ENCODE peak calls at places on chromosomes 5 and 9, in nine cellular contexts. One of them, this sample, is unnamed.

GRCh38 chr9:137832830-137833590 is 44.6 kb upstream of the CACNA1B start:
- DNase-seq in D721Med: no peak
- DNase-seq in upper lobe of left lung: peak; percentile 78
- DNase-seq in HFFc6: no peak
- DNase-seq in CD8-positive, alpha-beta T cell: no peak
- DNase-seq in foreskin fibroblast: no peak
- DNase-seq in Calu3: no peak
- DNase-seq in RWPE1: no peak
- DNase-seq in mesothelial cell of epicardium: no peak
- DNase-seq in this sample: no peak

GRCh38 chr5:103444333-103445038 is 118.1 kb downstream of the NUDT12 start:
- DNase-seq in D721Med: no peak
- DNase-seq in upper lobe of left lung: no peak
- DNase-seq in HFFc6: peak; percentile 41
- DNase-seq in CD8-positive, alpha-beta T cell: no peak
- DNase-seq in foreskin fibroblast: no peak
- DNase-seq in Calu3: no peak
- DNase-seq in RWPE1: no peak
- DNase-seq in mesothelial cell of epicardium: no peak
- DNase-seq in this sample: no peak

GRCh38 chr5:177309351-177310191 is 2.1 kb downstream of the MXD3 start:
- DNase-seq in D721Med: peak; percentile 59
- DNase-seq in upper lobe of left lung: no peak
- DNase-seq in HFFc6: peak; percentile 68
- DNase-seq in CD8-positive, alpha-beta T cell: peak; percentile 68
- DNase-seq in foreskin fibroblast: peak; percentile 81
- DNase-seq in Calu3: peak; percentile 90
- DNase-seq in RWPE1: no peak
- DNase-seq in mesothelial cell of epicardium: no peak
- DNase-seq in this sample: no peak

GRCh38 chr5:2206244-2207108 is 323.8 kb upstream of the IRX4 start:
- DNase-seq in D721Med: no peak
- DNase-seq in upper lobe of left lung: peak; percentile 36
- DNase-seq in HFFc6: no peak
- DNase-seq in CD8-positive, alpha-beta T cell: no peak
- DNase-seq in foreskin fibroblast: no peak
- DNase-seq in Calu3: no peak
- DNase-seq in RWPE1: no peak
- DNase-seq in mesothelial cell of epicardium: no peak
- DNase-seq in this sample: no peak

GRCh38 chr5:151248651-151249050 is 4.3 kb upstream of the GM2A start:
- DNase-seq in D721Med: no peak
- DNase-seq in upper lobe of left lung: no peak
- DNase-seq in HFFc6: no peak
- DNase-seq in CD8-positive, alpha-beta T cell: no peak
- DNase-seq in foreskin fibroblast: no peak
- DNase-seq in Calu3: no peak
- DNase-seq in RWPE1: no peak
- DNase-seq in mesothelial cell of epicardium: no peak
- DNase-seq in this sample: no peak

GRCh38 chr9:4334439-4334838 is 34.6 kb upstream of the GLIS3 start:
- DNase-seq in D721Med: no peak
- DNase-seq in upper lobe of left lung: no peak
- DNase-seq in HFFc6: peak; percentile 19
- DNase-seq in CD8-positive, alpha-beta T cell: no peak
- DNase-seq in foreskin fibroblast: peak; percentile 23
- DNase-seq in Calu3: peak; percentile 84
- DNase-seq in RWPE1: no peak
- DNase-seq in mesothelial cell of epicardium: no peak
- DNase-seq in this sample: no peak

GRCh38 chr5:180104131-180104530 is 32.6 kb upstream of the RNF130 start:
- DNase-seq in D721Med: no peak
- DNase-seq in upper lobe of left lung: no peak
- DNase-seq in HFFc6: no peak
- DNase-seq in CD8-positive, alpha-beta T cell: no peak
- DNase-seq in foreskin fibroblast: no peak
- DNase-seq in Calu3: no peak
- DNase-seq in RWPE1: no peak
- DNase-seq in mesothelial cell of epicardium: no peak
- DNase-seq in this sample: no peak

GRCh38 chr9:28539432-28539831 is 966.2 kb upstream of the C9orf72 start:
- DNase-seq in D721Med: no peak
- DNase-seq in upper lobe of left lung: no peak
- DNase-seq in HFFc6: no peak
- DNase-seq in CD8-positive, alpha-beta T cell: no peak
- DNase-seq in foreskin fibroblast: no peak
- DNase-seq in Calu3: no peak
- DNase-seq in RWPE1: peak; percentile 37
- DNase-seq in mesothelial cell of epicardium: no peak
- DNase-seq in this sample: no peak

GRCh38 chr9:33306037-33306436 is 15.7 kb downstream of the NFX1 start:
- DNase-seq in D721Med: no peak
- DNase-seq in upper lobe of left lung: no peak
- DNase-seq in HFFc6: no peak
- DNase-seq in CD8-positive, alpha-beta T cell: no peak
- DNase-seq in foreskin fibroblast: no peak
- DNase-seq in Calu3: no peak
- DNase-seq in RWPE1: no peak
- DNase-seq in mesothelial cell of epicardium: no peak
- DNase-seq in this sample: no peak

GRCh38 chr5:38666668-38667498 is 110.4 kb upstream of the LIFR start:
- DNase-seq in D721Med: no peak
- DNase-seq in upper lobe of left lung: no peak
- DNase-seq in HFFc6: peak; percentile 36
- DNase-seq in CD8-positive, alpha-beta T cell: no peak
- DNase-seq in foreskin fibroblast: peak; percentile 67
- DNase-seq in Calu3: peak; percentile 52
- DNase-seq in RWPE1: peak; percentile 39
- DNase-seq in mesothelial cell of epicardium: no peak
- DNase-seq in this sample: no peak

DNA sequence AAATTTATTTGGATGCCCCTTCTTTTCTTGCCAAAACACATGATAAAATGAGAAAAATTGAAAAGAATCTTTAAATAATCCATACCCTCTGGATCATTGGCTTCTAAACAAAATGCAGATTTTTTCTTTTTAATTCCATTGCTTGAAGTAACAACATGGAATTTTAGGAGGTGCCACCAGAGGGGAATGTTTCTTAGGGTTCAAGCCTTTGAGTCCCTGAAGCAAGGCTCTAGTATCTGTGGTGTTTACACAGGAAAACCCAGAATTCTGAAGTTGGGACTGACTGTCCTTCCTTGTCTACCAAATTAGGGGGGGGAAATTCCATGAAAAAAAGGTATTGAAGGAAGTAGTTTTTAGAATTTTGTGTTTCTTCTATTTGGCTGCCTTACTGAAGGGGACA is 69.4 kb downstream of the LMNB1 start:
- DNase-seq in D721Med: no peak
- DNase-seq in upper lobe of left lung: no peak
- DNase-seq in HFFc6: peak; percentile 52
- DNase-seq in CD8-positive, alpha-beta T cell: no peak
- DNase-seq in foreskin fibroblast: peak; percentile 62
- DNase-seq in Calu3: no peak
- DNase-seq in RWPE1: no peak
- DNase-seq in mesothelial cell of epicardium: no peak
- DNase-seq in this sample: no peak
- TF ChIP-seq CTCF in D721Med: no peak
- TF ChIP-seq CTCF in upper lobe of left lung: no peak
- TF ChIP-seq CTCF in HFFc6: peak; percentile 72
- TF ChIP-seq CTCF in CD8-positive, alpha-beta T cell: no peak
- TF ChIP-seq CTCF in foreskin fibroblast: peak; percentile 19
- TF ChIP-seq CTCF in Calu3: no peak
- TF ChIP-seq CTCF in RWPE1: no peak
- TF ChIP-seq CTCF in mesothelial cell of epicardium: no peak
- TF ChIP-seq CTCF in this sample: peak; percentile 25

GRCh38 chr5:6525910-6526309 is 77.3 kb downstream of the UBE2QL1 start:
- DNase-seq in D721Med: no peak
- DNase-seq in upper lobe of left lung: no peak
- DNase-seq in HFFc6: peak; percentile 1
- DNase-seq in CD8-positive, alpha-beta T cell: no peak
- DNase-seq in foreskin fibroblast: no peak
- DNase-seq in Calu3: peak; percentile 17
- DNase-seq in RWPE1: no peak
- DNase-seq in mesothelial cell of epicardium: no peak
- DNase-seq in this sample: no peak
- TF ChIP-seq CTCF in D721Med: no peak
- TF ChIP-seq CTCF in upper lobe of left lung: no peak
- TF ChIP-seq CTCF in HFFc6: peak; percentile 63
- TF ChIP-seq CTCF in CD8-positive, alpha-beta T cell: no peak
- TF ChIP-seq CTCF in foreskin fibroblast: peak; percentile 7
- TF ChIP-seq CTCF in Calu3: no peak
- TF ChIP-seq CTCF in RWPE1: no peak
- TF ChIP-seq CTCF in mesothelial cell of epicardium: no peak
- TF ChIP-seq CTCF in this sample: peak; percentile 69

DNA sequence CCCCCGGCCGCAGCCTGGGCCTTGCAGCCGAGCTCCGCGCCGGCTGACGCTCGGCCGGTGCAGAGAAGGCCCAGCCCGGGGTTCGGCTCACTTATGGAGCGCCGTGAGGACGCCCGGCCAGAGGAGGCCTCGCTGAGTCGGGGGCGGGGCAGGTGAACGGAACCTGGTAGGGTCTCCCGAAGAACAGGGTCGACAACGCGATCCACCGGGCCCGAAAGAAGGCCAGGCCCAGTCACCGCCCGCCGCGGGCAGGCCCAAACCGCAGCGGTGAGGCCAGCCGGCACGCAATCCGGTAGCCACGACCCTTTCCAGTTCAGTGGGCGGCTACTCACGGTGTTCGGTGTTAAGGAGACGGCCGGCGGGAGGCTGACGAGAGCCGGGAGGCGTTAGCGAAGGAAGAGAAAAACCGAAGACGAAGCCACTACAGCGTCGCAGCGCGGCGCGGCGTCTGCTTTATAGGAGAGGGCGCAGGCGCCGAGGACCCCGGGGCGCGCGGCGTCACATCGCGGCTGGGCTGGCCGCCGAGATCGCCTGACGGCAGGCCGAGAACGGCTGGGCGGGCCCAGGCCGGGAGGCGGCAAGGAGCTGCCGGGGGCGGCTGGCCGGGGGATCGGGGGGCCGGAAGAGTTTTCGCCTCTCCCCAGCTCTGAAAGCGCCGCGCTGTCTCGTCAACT is at the start of gene SKP1:
- DNase-seq in D721Med: peak; percentile 58
- DNase-seq in upper lobe of left lung: peak; percentile 98
- DNase-seq in HFFc6: peak; percentile 82
- DNase-seq in CD8-positive, alpha-beta T cell: peak; percentile 85
- DNase-seq in foreskin fibroblast: peak; percentile 91
- DNase-seq in Calu3: peak; percentile 92
- DNase-seq in RWPE1: peak; percentile 92
- DNase-seq in mesothelial cell of epicardium: peak; percentile 75
- DNase-seq in this sample: peak; percentile 90
- TF ChIP-seq CTCF in D721Med: no peak
- TF ChIP-seq CTCF in upper lobe of left lung: no peak
- TF ChIP-seq CTCF in HFFc6: no peak
- TF ChIP-seq CTCF in CD8-positive, alpha-beta T cell: no peak
- TF ChIP-seq CTCF in foreskin fibroblast: no peak
- TF ChIP-seq CTCF in Calu3: no peak
- TF ChIP-seq CTCF in RWPE1: no peak
- TF ChIP-seq CTCF in mesothelial cell of epicardium: no peak
- TF ChIP-seq CTCF in this sample: no peak

GRCh38 chr5:142000176-142000575 is 12.7 kb downstream of the GNPDA1 start:
- DNase-seq in D721Med: no peak
- DNase-seq in upper lobe of left lung: no peak
- DNase-seq in HFFc6: no peak
- DNase-seq in CD8-positive, alpha-beta T cell: no peak
- DNase-seq in foreskin fibroblast: no peak
- DNase-seq in Calu3: no peak
- DNase-seq in RWPE1: no peak
- DNase-seq in mesothelial cell of epicardium: no peak
- DNase-seq in this sample: no peak

GRCh38 chr5:142003266-142003800 is 9.5 kb downstream of the GNPDA1 start:
- DNase-seq in D721Med: no peak
- DNase-seq in upper lobe of left lung: no peak
- DNase-seq in HFFc6: no peak
- DNase-seq in CD8-positive, alpha-beta T cell: no peak
- DNase-seq in foreskin fibroblast: no peak
- DNase-seq in Calu3: no peak
- DNase-seq in RWPE1: no peak
- DNase-seq in mesothelial cell of epicardium: no peak
- DNase-seq in this sample: no peak

GRCh38 chr5:141995656-141996055 is 17.2 kb downstream of the GNPDA1 start:
- DNase-seq in D721Med: no peak
- DNase-seq in upper lobe of left lung: no peak
- DNase-seq in HFFc6: no peak
- DNase-seq in CD8-positive, alpha-beta T cell: no peak
- DNase-seq in foreskin fibroblast: no peak
- DNase-seq in Calu3: no peak
- DNase-seq in RWPE1: no peak
- DNase-seq in mesothelial cell of epicardium: no peak
- DNase-seq in this sample: no peak

GRCh38 chr5:141997358-141998006 is 15.3 kb downstream of the GNPDA1 start:
- DNase-seq in D721Med: no peak
- DNase-seq in upper lobe of left lung: no peak
- DNase-seq in HFFc6: no peak
- DNase-seq in CD8-positive, alpha-beta T cell: no peak
- DNase-seq in foreskin fibroblast: no peak
- DNase-seq in Calu3: no peak
- DNase-seq in RWPE1: no peak
- DNase-seq in mesothelial cell of epicardium: no peak
- DNase-seq in this sample: no peak

GRCh38 chr5:142000709-142001484 is 11.9 kb downstream of the GNPDA1 start:
- DNase-seq in D721Med: no peak
- DNase-seq in upper lobe of left lung: no peak
- DNase-seq in HFFc6: no peak
- DNase-seq in CD8-positive, alpha-beta T cell: no peak
- DNase-seq in foreskin fibroblast: peak; percentile 35
- DNase-seq in Calu3: peak; percentile 15
- DNase-seq in RWPE1: no peak
- DNase-seq in mesothelial cell of epicardium: no peak
- DNase-seq in this sample: no peak
- TF ChIP-seq CTCF in D721Med: peak; percentile 17
- TF ChIP-seq CTCF in upper lobe of left lung: peak; percentile 8
- TF ChIP-seq CTCF in HFFc6: peak; percentile 64
- TF ChIP-seq CTCF in CD8-positive, alpha-beta T cell: no peak
- TF ChIP-seq CTCF in foreskin fibroblast: peak; percentile 48
- TF ChIP-seq CTCF in Calu3: no peak
- TF ChIP-seq CTCF in RWPE1: no peak
- TF ChIP-seq CTCF in mesothelial cell of epicardium: no peak
- TF ChIP-seq CTCF in this sample: peak; percentile 53

This sample was measured in type B pancreatic cell.